ENCODE peak calls at places on chromosomes 3 and 15, in seven cellular contexts. One of them, this sample, is unnamed.

GRCh38 chr3:27511724-27512422 is 27.7 kb upstream of the SLC4A7 start:
- DNase-seq in GM12865: no peak
- DNase-seq in cardiac muscle cell: no peak
- DNase-seq in foreskin fibroblast: no peak
- DNase-seq in epithelial cell of esophagus: peak; percentile 20
- DNase-seq in cardiac fibroblast: no peak
- DNase-seq in AG04450: no peak
- DNase-seq in this sample: no peak

GRCh38 chr15:79339588-79340314 is 28.8 kb downstream of the TMED3 start:
- DNase-seq in GM12865: peak; percentile 51
- DNase-seq in cardiac muscle cell: peak; percentile 75
- DNase-seq in foreskin fibroblast: peak; percentile 29
- DNase-seq in epithelial cell of esophagus: peak; percentile 49
- DNase-seq in cardiac fibroblast: peak; percentile 73
- DNase-seq in AG04450: peak; percentile 10
- DNase-seq in this sample: peak; percentile 77

GRCh38 chr3:18423401-18424212 is 1.5 kb downstream of the SATB1 start:
- DNase-seq in GM12865: peak; percentile 77
- DNase-seq in cardiac muscle cell: peak; percentile 64
- DNase-seq in foreskin fibroblast: peak; percentile 56
- DNase-seq in epithelial cell of esophagus: peak; percentile 58
- DNase-seq in cardiac fibroblast: peak; percentile 69
- DNase-seq in AG04450: no peak
- DNase-seq in this sample: peak; percentile 68

GRCh38 chr3:195187609-195188529 is 83.1 kb downstream of the XXYLT1 start:
- DNase-seq in GM12865: no peak
- DNase-seq in cardiac muscle cell: no peak
- DNase-seq in foreskin fibroblast: peak; percentile 53
- DNase-seq in epithelial cell of esophagus: peak; percentile 87
- DNase-seq in cardiac fibroblast: peak; percentile 50
- DNase-seq in AG04450: no peak
- DNase-seq in this sample: peak; percentile 70

GRCh38 chr3:124032351-124032880 is 40.5 kb upstream of the ROPN1 start:
- DNase-seq in GM12865: no peak
- DNase-seq in cardiac muscle cell: peak; percentile 58
- DNase-seq in foreskin fibroblast: peak; percentile 1
- DNase-seq in epithelial cell of esophagus: no peak
- DNase-seq in cardiac fibroblast: peak; percentile 52
- DNase-seq in AG04450: no peak
- DNase-seq in this sample: peak; percentile 2

GRCh38 chr3:44665173-44665572 is 16.6 kb downstream of the ZNF35 start:
- DNase-seq in GM12865: no peak
- DNase-seq in cardiac muscle cell: no peak
- DNase-seq in foreskin fibroblast: no peak
- DNase-seq in epithelial cell of esophagus: no peak
- DNase-seq in cardiac fibroblast: no peak
- DNase-seq in AG04450: no peak
- DNase-seq in this sample: no peak

GRCh38 chr3:66233033-66233432 is 12.2 kb downstream of the SLC25A26 start:
- DNase-seq in GM12865: no peak
- DNase-seq in cardiac muscle cell: no peak
- DNase-seq in foreskin fibroblast: no peak
- DNase-seq in epithelial cell of esophagus: no peak
- DNase-seq in cardiac fibroblast: no peak
- DNase-seq in AG04450: no peak
- DNase-seq in this sample: no peak

GRCh38 chr3:15319575-15319974 is 12.8 kb downstream of the SH3BP5 start:
- DNase-seq in GM12865: no peak
- DNase-seq in cardiac muscle cell: peak; percentile 61
- DNase-seq in foreskin fibroblast: peak; percentile 65
- DNase-seq in epithelial cell of esophagus: no peak
- DNase-seq in cardiac fibroblast: peak; percentile 77
- DNase-seq in AG04450: no peak
- DNase-seq in this sample: peak; percentile 92

GRCh38 chr3:146546366-146546965 is 2.1 kb upstream of the PLSCR1 start:
- DNase-seq in GM12865: no peak
- DNase-seq in cardiac muscle cell: no peak
- DNase-seq in foreskin fibroblast: no peak
- DNase-seq in epithelial cell of esophagus: peak; percentile 45
- DNase-seq in cardiac fibroblast: no peak
- DNase-seq in AG04450: no peak
- DNase-seq in this sample: no peak

GRCh38 chr3:8665407-8665896 is 20.9 kb upstream of the SSUH2 start:
- DNase-seq in GM12865: peak; percentile 64
- DNase-seq in cardiac muscle cell: no peak
- DNase-seq in foreskin fibroblast: no peak
- DNase-seq in epithelial cell of esophagus: no peak
- DNase-seq in cardiac fibroblast: no peak
- DNase-seq in AG04450: no peak
- DNase-seq in this sample: no peak
- H3K4me3 ChIP-seq in GM12865: no peak overlapping the region
- H3K4me3 ChIP-seq in cardiac muscle cell: no peak overlapping the region
- H3K4me3 ChIP-seq in foreskin fibroblast: no peak overlapping the region
- H3K4me3 ChIP-seq in epithelial cell of esophagus: no peak overlapping the region
- H3K4me3 ChIP-seq in cardiac fibroblast: no peak overlapping the region
- H3K4me3 ChIP-seq in AG04450: no peak overlapping the region
- H3K4me3 ChIP-seq in this sample: no peak overlapping the region

GRCh38 chr15:96583671-96584070 is 253.2 kb downstream of the NR2F2 start:
- DNase-seq in GM12865: no peak
- DNase-seq in cardiac muscle cell: no peak
- DNase-seq in foreskin fibroblast: no peak
- DNase-seq in epithelial cell of esophagus: peak; percentile 32
- DNase-seq in cardiac fibroblast: no peak
- DNase-seq in AG04450: no peak
- DNase-seq in this sample: no peak
- TF ChIP-seq CTCF in GM12865: no peak
- TF ChIP-seq CTCF in cardiac muscle cell: no peak
- TF ChIP-seq CTCF in foreskin fibroblast: no peak
- TF ChIP-seq CTCF in epithelial cell of esophagus: peak; percentile 42
- TF ChIP-seq CTCF in cardiac fibroblast: no peak
- TF ChIP-seq CTCF in AG04450: no peak
- TF ChIP-seq CTCF in this sample: no peak

GRCh38 chr3:50649451-50649931 is 25.2 kb upstream of the DOCK3 start:
- DNase-seq in GM12865: no peak
- DNase-seq in cardiac muscle cell: peak; percentile 18
- DNase-seq in foreskin fibroblast: no peak
- DNase-seq in epithelial cell of esophagus: no peak
- DNase-seq in cardiac fibroblast: peak; percentile 22
- DNase-seq in AG04450: no peak
- DNase-seq in this sample: no peak
- H3K4me3 ChIP-seq in GM12865: no peak overlapping the region
- H3K4me3 ChIP-seq in cardiac muscle cell: no peak overlapping the region
- H3K4me3 ChIP-seq in foreskin fibroblast: no peak overlapping the region
- H3K4me3 ChIP-seq in epithelial cell of esophagus: no peak overlapping the region
- H3K4me3 ChIP-seq in cardiac fibroblast: no peak overlapping the region
- H3K4me3 ChIP-seq in AG04450: no peak overlapping the region
- H3K4me3 ChIP-seq in this sample: no peak overlapping the region

GRCh38 chr15:48975713-48976419 is 12.1 kb upstream of the SHC4 start:
- DNase-seq in GM12865: peak; percentile 83
- DNase-seq in cardiac muscle cell: peak; percentile 90
- DNase-seq in foreskin fibroblast: peak; percentile 77
- DNase-seq in epithelial cell of esophagus: peak; percentile 71
- DNase-seq in cardiac fibroblast: peak; percentile 84
- DNase-seq in AG04450: no peak
- DNase-seq in this sample: peak; percentile 76
- TF ChIP-seq CTCF in GM12865: peak; percentile 85
- TF ChIP-seq CTCF in cardiac muscle cell: peak; percentile 71
- TF ChIP-seq CTCF in foreskin fibroblast: peak; percentile 39
- TF ChIP-seq CTCF in epithelial cell of esophagus: peak; percentile 47
- TF ChIP-seq CTCF in cardiac fibroblast: peak; percentile 59
- TF ChIP-seq CTCF in AG04450: peak; percentile 66
- TF ChIP-seq CTCF in this sample: peak; percentile 65

GRCh38 chr3:46894256-46894655 is 16.7 kb downstream of the PTH1R start:
- DNase-seq in GM12865: no peak
- DNase-seq in cardiac muscle cell: no peak
- DNase-seq in foreskin fibroblast: no peak
- DNase-seq in epithelial cell of esophagus: no peak
- DNase-seq in cardiac fibroblast: no peak
- DNase-seq in AG04450: no peak
- DNase-seq in this sample: no peak

GRCh38 chr3:46893146-46893748 is 15.7 kb downstream of the PTH1R start:
- DNase-seq in GM12865: no peak
- DNase-seq in cardiac muscle cell: peak; percentile 31
- DNase-seq in foreskin fibroblast: no peak
- DNase-seq in epithelial cell of esophagus: no peak
- DNase-seq in cardiac fibroblast: no peak
- DNase-seq in AG04450: no peak
- DNase-seq in this sample: no peak

GRCh38 chr3:46891132-46891531 is 13.6 kb downstream of the PTH1R start:
- DNase-seq in GM12865: no peak
- DNase-seq in cardiac muscle cell: no peak
- DNase-seq in foreskin fibroblast: no peak
- DNase-seq in epithelial cell of esophagus: no peak
- DNase-seq in cardiac fibroblast: no peak
- DNase-seq in AG04450: no peak
- DNase-seq in this sample: no peak

GRCh38 chr3:46893763-46894162 is 16.2 kb downstream of the PTH1R start:
- DNase-seq in GM12865: no peak
- DNase-seq in cardiac muscle cell: no peak
- DNase-seq in foreskin fibroblast: no peak
- DNase-seq in epithelial cell of esophagus: no peak
- DNase-seq in cardiac fibroblast: no peak
- DNase-seq in AG04450: no peak
- DNase-seq in this sample: no peak

DNA sequence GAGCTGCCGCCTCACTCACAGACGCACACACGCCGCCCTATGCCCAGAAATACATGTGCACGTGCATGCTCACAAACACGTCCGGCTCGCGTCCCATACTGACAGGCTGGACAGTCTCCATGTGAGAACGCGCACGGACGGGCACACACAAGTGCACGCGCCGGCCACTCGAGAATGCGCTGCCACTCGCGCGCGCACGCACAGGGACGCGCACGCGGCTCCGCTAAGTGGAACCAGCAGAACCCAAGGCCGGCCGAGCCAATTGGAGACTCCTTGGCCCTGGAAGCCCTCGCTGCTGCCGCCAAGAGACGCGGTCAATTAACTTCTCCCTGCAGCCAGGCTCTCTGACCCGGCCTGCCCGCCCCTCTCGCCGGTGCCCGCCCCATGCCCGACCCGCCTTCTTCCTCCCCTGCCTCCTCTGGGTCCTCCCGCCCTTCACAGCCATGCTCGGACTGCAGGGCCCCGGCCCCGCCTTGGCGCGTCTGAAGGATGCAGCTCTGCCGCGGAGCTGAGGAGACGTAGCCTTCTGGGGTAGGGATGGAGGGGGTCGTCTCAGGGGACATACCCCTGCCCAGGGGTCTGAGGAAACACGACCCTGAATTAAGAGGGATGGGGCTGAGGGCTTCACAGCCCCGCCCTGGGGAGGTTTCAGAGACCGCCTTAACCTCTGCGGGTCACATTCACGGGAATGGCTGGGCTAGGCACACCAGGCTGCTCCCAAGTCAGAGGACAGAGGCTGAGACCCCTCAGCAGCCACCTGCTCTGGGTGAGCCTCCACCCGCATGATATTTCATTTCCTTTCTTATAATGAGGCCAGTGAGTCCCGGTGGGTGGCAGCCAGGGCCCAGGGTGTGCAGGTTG is 15.0 kb downstream of the PTH1R start:
- DNase-seq in GM12865: peak; percentile 40
- DNase-seq in cardiac muscle cell: peak; percentile 80
- DNase-seq in foreskin fibroblast: peak; percentile 67
- DNase-seq in epithelial cell of esophagus: peak; percentile 46
- DNase-seq in cardiac fibroblast: peak; percentile 76
- DNase-seq in AG04450: peak; percentile 8
- DNase-seq in this sample: peak; percentile 35
- H3K4me3 ChIP-seq in GM12865: peak overlapping the region; percentile 27
- H3K4me3 ChIP-seq in cardiac muscle cell: peak overlapping the region; percentile 2
- H3K4me3 ChIP-seq in foreskin fibroblast: peak overlapping the region; percentile 39
- H3K4me3 ChIP-seq in epithelial cell of esophagus: peak overlapping the region; percentile 23
- H3K4me3 ChIP-seq in cardiac fibroblast: peak overlapping the region; percentile 36
- H3K4me3 ChIP-seq in AG04450: peak overlapping the region; percentile 51
- H3K4me3 ChIP-seq in this sample: peak overlapping the region; percentile 56

DNA sequence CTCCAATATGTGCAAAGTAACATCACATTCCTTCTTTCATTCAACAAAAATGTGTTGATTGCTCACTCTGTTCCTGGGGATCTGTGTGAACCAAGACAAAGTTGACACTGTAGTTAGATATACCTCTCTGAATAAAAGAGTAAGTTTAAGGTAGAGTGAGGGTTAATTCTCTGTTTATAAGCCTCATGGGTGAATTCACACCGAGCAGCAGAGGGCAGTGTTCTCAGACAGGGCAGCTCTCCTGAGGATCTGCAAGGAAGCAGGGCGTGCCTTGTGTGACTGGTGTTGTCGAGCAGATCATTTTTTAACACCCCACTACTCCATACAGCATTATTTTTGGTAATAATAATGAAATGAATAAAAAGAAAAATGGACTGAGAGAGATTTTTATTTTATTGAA is 34.4 kb downstream of the PAQR9 start:
- DNase-seq in GM12865: peak; percentile 73
- DNase-seq in cardiac muscle cell: peak; percentile 48
- DNase-seq in foreskin fibroblast: no peak
- DNase-seq in epithelial cell of esophagus: peak; percentile 83
- DNase-seq in cardiac fibroblast: peak; percentile 49
- DNase-seq in AG04450: no peak
- DNase-seq in this sample: peak; percentile 35
- TF ChIP-seq CTCF in GM12865: peak; percentile 55
- TF ChIP-seq CTCF in cardiac muscle cell: peak; percentile 40
- TF ChIP-seq CTCF in foreskin fibroblast: peak; percentile 55
- TF ChIP-seq CTCF in epithelial cell of esophagus: peak; percentile 71
- TF ChIP-seq CTCF in cardiac fibroblast: peak; percentile 63
- TF ChIP-seq CTCF in AG04450: peak; percentile 50
- TF ChIP-seq CTCF in this sample: peak; percentile 42

GRCh38 chr3:62379206-62379834 is 6.0 kb upstream of the FEZF2 start:
- DNase-seq in GM12865: no peak
- DNase-seq in cardiac muscle cell: no peak
- DNase-seq in foreskin fibroblast: no peak
- DNase-seq in epithelial cell of esophagus: no peak
- DNase-seq in cardiac fibroblast: no peak
- DNase-seq in AG04450: no peak
- DNase-seq in this sample: no peak
- H3K4me3 ChIP-seq in GM12865: no peak overlapping the region
- H3K4me3 ChIP-seq in cardiac muscle cell: no peak overlapping the region
- H3K4me3 ChIP-seq in foreskin fibroblast: no peak overlapping the region
- H3K4me3 ChIP-seq in epithelial cell of esophagus: no peak overlapping the region
- H3K4me3 ChIP-seq in cardiac fibroblast: no peak overlapping the region
- H3K4me3 ChIP-seq in AG04450: no peak overlapping the region
- H3K4me3 ChIP-seq in this sample: no peak overlapping the region

DNA sequence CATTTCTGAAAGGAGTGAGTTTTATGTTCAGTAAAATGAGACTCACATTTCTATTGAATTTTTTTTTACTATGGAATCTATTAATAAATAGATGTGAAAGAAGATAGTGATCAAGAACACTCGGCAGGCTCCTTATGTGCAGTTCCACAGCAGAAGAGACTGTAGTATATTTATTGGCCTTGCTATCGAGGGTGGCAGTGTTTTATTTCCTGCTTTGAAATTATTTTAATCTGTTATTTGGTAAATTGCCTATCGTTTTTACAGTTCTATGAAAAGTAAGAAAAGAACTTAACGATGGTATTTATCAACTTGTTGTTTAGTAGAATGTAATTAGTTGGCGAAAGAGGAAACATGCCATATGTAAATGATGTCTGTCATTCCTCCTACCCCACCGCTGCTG is 238.3 kb downstream of the NLGN1 start:
- DNase-seq in GM12865: no peak
- DNase-seq in cardiac muscle cell: no peak
- DNase-seq in foreskin fibroblast: no peak
- DNase-seq in epithelial cell of esophagus: no peak
- DNase-seq in cardiac fibroblast: no peak
- DNase-seq in AG04450: no peak
- DNase-seq in this sample: no peak
- TF ChIP-seq CTCF in GM12865: no peak
- TF ChIP-seq CTCF in cardiac muscle cell: no peak
- TF ChIP-seq CTCF in foreskin fibroblast: no peak
- TF ChIP-seq CTCF in epithelial cell of esophagus: no peak
- TF ChIP-seq CTCF in cardiac fibroblast: no peak
- TF ChIP-seq CTCF in AG04450: no peak
- TF ChIP-seq CTCF in this sample: no peak